ENCODE peak calls at places on chromosome 9, in four cellular contexts. X, Y, R and N are unnamed samples.

GRCh38 chr9:77648458-77649108 is 461 bp upstream of the GNA14 start:
- DNase-seq in X (no peak), Y (peak; percentile 33), R (peak; percentile 71), N (peak; percentile 90)

GRCh38 chr9:108897324-108898096 is 35.4 kb downstream of the ACTL7A start:
- DNase-seq in X (no peak), Y (no peak), R (no peak), N (no peak)

GRCh38 chr9:3342159-3342777 is 183.5 kb downstream of the RFX3 start:
- DNase-seq in X (no peak), Y (no peak), R (no peak), N (no peak)

GRCh38 chr9:92563701-92564100 is 27.9 kb upstream of the ECM2 start:
- DNase-seq in X (no peak), Y (no peak), R (no peak), N (no peak)

GRCh38 chr9:114717908-114718486 is 36.0 kb upstream of the TEX48 start:
- DNase-seq in X (no peak), Y (no peak), R (no peak), N (no peak)

GRCh38 chr9:91825422-91825821 is 124.6 kb downstream of the ROR2 start:
- DNase-seq in X (no peak), Y (no peak), R (no peak), N (no peak)

GRCh38 chr9:135147473-135147805 is 60.0 kb downstream of the OLFM1 start:
- DNase-seq in X (no peak), Y (no peak), R (no peak), N (no peak)

GRCh38 chr9:102841376-102841775 is 153.8 kb upstream of the CYLC2 start:
- DNase-seq in X (no peak), Y (no peak), R (no peak), N (no peak)

GRCh38 chr9:94768766-94769165 is 42.3 kb downstream of the AOPEP start:
- DNase-seq in X (no peak), Y (no peak), R (no peak), N (no peak)

GRCh38 chr9:27184556-27185351 is 75.7 kb downstream of the TEK start:
- DNase-seq in X (no peak), Y (no peak), R (no peak), N (peak; percentile 31)

GRCh38 chr9:108786756-108787663 is 68.8 kb downstream of the ACTL7B start:
- DNase-seq in X (peak; percentile 21), Y (no peak), R (no peak), N (no peak)

GRCh38 chr9:120265791-120266190 is 314.2 kb downstream of the CDK5RAP2 start:
- DNase-seq in X (no peak), Y (no peak), R (peak; percentile 88), N (peak; percentile 46)

GRCh38 chr9:131738838-131739191 is 1.1 kb downstream of the RAPGEF1 start:
- DNase-seq in X (no peak), Y (no peak), R (peak; percentile 28), N (no peak)
- H3K4me1 ChIP-seq in X (peaks cover 44% of the 10 kb centered on the region), Y (peaks cover 54% of the 10 kb centered on the region), R (peaks cover 48% of the 10 kb centered on the region), N (peaks cover 17% of the 10 kb centered on the region)

DNA sequence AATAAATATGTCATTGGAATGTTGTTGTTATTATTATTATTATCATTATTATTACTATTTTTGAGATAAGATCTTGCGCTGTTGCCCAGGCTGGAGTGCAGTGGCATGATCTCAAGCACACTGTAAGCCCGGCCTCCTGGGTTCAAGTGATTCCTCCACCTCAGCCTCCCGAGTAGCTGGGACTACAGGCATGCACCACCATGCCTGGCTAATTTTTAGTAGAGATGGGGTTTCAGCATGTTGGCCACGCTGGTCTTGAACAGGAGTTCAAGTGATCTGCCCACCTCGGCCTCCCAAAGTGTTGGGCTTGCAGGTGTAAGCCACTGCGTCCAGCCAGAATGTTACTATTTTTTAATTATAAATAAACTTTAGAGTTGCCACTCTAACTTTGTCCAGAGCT is 14.4 kb downstream of the ZNF462 start:
- DNase-seq in X (no peak), Y (no peak), R (no peak), N (no peak)
- H3K4me1 ChIP-seq in X (peaks cover 27% of the 10 kb centered on the region), Y (peaks cover 76% of the 10 kb centered on the region), R (peaks cover 53% of the 10 kb centered on the region), N (peaks cover 17% of the 10 kb centered on the region)

DNA sequence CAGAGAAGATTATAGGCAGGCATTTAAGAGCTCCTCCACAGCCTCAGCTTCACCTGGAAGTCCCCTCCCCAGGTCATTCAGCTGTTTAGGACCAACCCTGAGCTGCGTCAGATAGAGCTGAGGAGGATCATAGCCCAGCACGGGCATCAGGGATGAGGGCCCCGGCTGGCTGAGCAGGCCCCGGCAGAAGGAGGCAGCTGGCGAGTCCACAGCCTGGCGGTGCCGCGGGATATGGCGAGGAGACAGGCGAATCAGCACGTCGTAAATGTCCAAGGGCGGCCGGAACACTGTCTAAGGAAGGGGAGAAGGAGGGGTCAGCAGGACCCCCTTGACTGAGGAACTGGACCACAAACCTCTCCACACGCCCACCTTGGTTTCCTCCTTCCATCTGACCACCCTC is 10.6 kb downstream of the NOL6 start:
- DNase-seq in X (no peak), Y (no peak), R (no peak), N (no peak)
- H3K4me1 ChIP-seq in X (peaks cover 10% of the 10 kb centered on the region), Y (no peaks in the 10 kb centered on the region), R (no peaks in the 10 kb centered on the region), N (no peaks in the 10 kb centered on the region)

GRCh38 chr9:8349928-8350327 is 550.4 kb upstream of the DMAC1 start:
- DNase-seq in X (no peak), Y (no peak), R (no peak), N (no peak)
- H3K4me1 ChIP-seq in X (no peaks in the 10 kb centered on the region), Y (no peaks in the 10 kb centered on the region), R (peaks cover 6% of the 10 kb centered on the region), N (no peaks in the 10 kb centered on the region)

GRCh38 chr9:131708613-131709002 is 31.3 kb downstream of the RAPGEF1 start:
- DNase-seq in X (no peak), Y (no peak), R (no peak), N (no peak)
- H3K4me1 ChIP-seq in X (peaks cover 74% of the 10 kb centered on the region), Y (peaks cover 66% of the 10 kb centered on the region), R (peaks cover 64% of the 10 kb centered on the region), N (peaks cover 14% of the 10 kb centered on the region)

DNA sequence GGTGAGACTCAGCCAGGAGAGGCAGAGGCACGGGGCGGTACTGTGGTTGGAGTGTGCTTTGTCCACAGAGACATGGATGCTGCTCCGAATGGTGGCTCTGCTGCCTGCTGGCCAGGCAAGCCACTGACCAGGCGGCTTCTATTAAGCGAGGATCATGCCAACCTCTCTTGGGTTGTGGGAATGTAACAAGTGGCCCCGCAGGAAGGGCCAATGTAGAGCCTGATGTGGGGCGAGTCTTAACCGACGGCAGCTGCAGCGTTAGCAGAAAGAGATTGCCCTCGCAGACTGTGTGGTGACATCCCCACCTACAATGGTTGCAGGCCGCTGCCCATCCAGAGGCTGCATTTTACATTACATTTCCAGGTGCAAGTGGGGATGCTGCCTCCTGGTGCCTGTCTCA is 46.6 kb upstream of the SLC25A51 start:
- DNase-seq in X (no peak), Y (no peak), R (no peak), N (no peak)
- H3K4me1 ChIP-seq in X (peaks cover 73% of the 10 kb centered on the region), Y (peaks cover 28% of the 10 kb centered on the region), R (peaks cover 39% of the 10 kb centered on the region), N (peaks cover 12% of the 10 kb centered on the region)

GRCh38 chr9:686381-686813 is 155.1 kb upstream of the DMRT1 start:
- DNase-seq in X (no peak), Y (no peak), R (no peak), N (no peak)

GRCh38 chr9:684055-684949 is 157.2 kb upstream of the DMRT1 start:
- DNase-seq in X (no peak), Y (no peak), R (no peak), N (no peak)

GRCh38 chr9:682633-683508 is 158.6 kb upstream of the DMRT1 start:
- DNase-seq in X (no peak), Y (no peak), R (no peak), N (peak; percentile 59)

GRCh38 chr9:683509-684021 is 157.9 kb upstream of the DMRT1 start:
- DNase-seq in X (no peak), Y (no peak), R (no peak), N (no peak)

DNA sequence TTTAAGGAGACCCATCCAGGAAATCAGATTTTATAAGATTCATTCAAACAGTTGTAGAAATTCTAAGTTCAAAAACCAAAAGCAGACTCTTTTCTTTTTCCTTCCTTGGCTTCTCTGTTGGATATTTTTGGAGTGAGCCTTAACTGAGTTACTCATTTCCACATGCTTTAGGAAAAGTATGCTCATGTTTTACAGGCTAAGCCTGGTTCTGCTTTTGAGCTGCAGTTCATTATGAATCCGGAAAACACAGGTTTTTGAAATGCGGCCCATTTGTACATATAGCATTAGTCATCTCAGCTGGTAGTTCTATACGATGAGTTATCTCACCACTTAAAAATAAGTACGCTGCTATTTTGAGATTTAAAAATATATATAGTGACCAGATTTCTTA is 156.6 kb upstream of the DMRT1 start:
- DNase-seq in X (no peak), Y (no peak), R (no peak), N (no peak)
- H3K4me1 ChIP-seq in X (peaks cover 45% of the 10 kb centered on the region), Y (peaks cover 33% of the 10 kb centered on the region), R (peaks cover 39% of the 10 kb centered on the region), N (peaks cover 15% of the 10 kb centered on the region)

GRCh38 chr9:127982912-127983311 is 2.1 kb upstream of the EEIG1 start:
- DNase-seq in X (no peak), Y (no peak), R (no peak), N (no peak)
- H3K4me1 ChIP-seq in X (peaks cover 44% of the 10 kb centered on the region), Y (peaks cover 31% of the 10 kb centered on the region), R (peaks cover 28% of the 10 kb centered on the region), N (peaks cover 6% of the 10 kb centered on the region)

GRCh38 chr9:131273791-131274673 is 2.3 kb downstream of the FAM78A start:
- DNase-seq in X (no peak), Y (no peak), R (peak; percentile 33), N (peak; percentile 77)
- H3K4me1 ChIP-seq in X (no peaks in the 10 kb centered on the region), Y (peaks cover 7% of the 10 kb centered on the region), R (peaks cover 58% of the 10 kb centered on the region), N (peaks cover 6% of the 10 kb centered on the region)

DNA sequence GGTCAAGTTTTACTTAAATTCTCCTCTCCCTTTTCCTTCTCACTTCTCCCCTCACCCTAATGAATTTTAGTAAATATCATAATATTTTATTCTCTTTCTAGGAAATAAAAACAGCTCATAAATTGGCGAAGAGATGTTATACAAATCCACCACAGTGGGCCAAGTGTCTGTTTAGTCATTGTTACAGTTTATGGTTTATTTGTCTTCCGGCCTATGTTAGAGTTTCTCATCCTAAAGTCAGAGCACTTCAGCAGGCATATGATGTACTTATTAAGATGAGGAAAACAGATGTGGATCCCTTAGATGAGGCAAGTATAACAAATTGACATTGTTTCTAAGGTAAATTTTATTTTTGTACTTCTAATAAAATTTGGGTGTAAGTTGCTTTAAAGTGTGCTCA is 48.2 kb downstream of the RPS6 start:
- DNase-seq in X (no peak), Y (no peak), R (no peak), N (no peak)
- H3K4me1 ChIP-seq in X (no peaks in the 10 kb centered on the region), Y (no peaks in the 10 kb centered on the region), R (no peaks in the 10 kb centered on the region), N (no peaks in the 10 kb centered on the region)